ENCODE peak calls at places on chromosomes 13 and 19, in nine cellular contexts. One of them, this sample, is unnamed.

GRCh38 chr13:102872131-102872530 is 26.3 kb downstream of the ERCC5 start:
- DNase-seq in Calu3: no peak
- DNase-seq in WERI-Rb-1: no peak
- DNase-seq in BJ: no peak
- DNase-seq in CD8-positive, alpha-beta T cell: no peak
- DNase-seq in PC-9: no peak
- DNase-seq in progenitor cell of endocrine pancreas: no peak
- DNase-seq in pancreas: no peak
- DNase-seq in spleen: no peak
- DNase-seq in this sample: no peak

GRCh38 chr19:21463449-21464105 is 41.8 kb upstream of the ZNF429 start:
- DNase-seq in BJ: no peak
- DNase-seq in WERI-Rb-1: peak; percentile 95
- DNase-seq in Calu3: no peak
- DNase-seq in PC-9: no peak
- DNase-seq in spleen: peak; percentile 74
- DNase-seq in CD8-positive, alpha-beta T cell: peak; percentile 45
- DNase-seq in pancreas: peak; percentile 86
- DNase-seq in progenitor cell of endocrine pancreas: peak; percentile 63
- DNase-seq in this sample: peak; percentile 87

GRCh38 chr13:25901460-25902376 is 150.1 kb downstream of the SHISA2 start:
- DNase-seq in Calu3: no peak
- DNase-seq in WERI-Rb-1: no peak
- DNase-seq in BJ: no peak
- DNase-seq in spleen: no peak
- DNase-seq in PC-9: peak; percentile 40
- DNase-seq in CD8-positive, alpha-beta T cell: peak; percentile 49
- DNase-seq in pancreas: no peak
- DNase-seq in progenitor cell of endocrine pancreas: no peak
- DNase-seq in this sample: no peak

GRCh38 chr19:7602935-7603497 is 7.4 kb downstream of the CAMSAP3 start:
- DNase-seq in spleen: no peak
- DNase-seq in progenitor cell of endocrine pancreas: no peak
- DNase-seq in pancreas: no peak
- DNase-seq in CD8-positive, alpha-beta T cell: no peak
- DNase-seq in WERI-Rb-1: no peak
- DNase-seq in PC-9: no peak
- DNase-seq in Calu3: no peak
- DNase-seq in BJ: no peak
- DNase-seq in this sample: no peak

GRCh38 chr19:8811315-8812172 is 20.6 kb downstream of the ZNF558 start:
- DNase-seq in pancreas: no peak
- DNase-seq in progenitor cell of endocrine pancreas: no peak
- DNase-seq in PC-9: no peak
- DNase-seq in Calu3: no peak
- DNase-seq in CD8-positive, alpha-beta T cell: no peak
- DNase-seq in BJ: no peak
- DNase-seq in WERI-Rb-1: no peak
- DNase-seq in spleen: no peak
- DNase-seq in this sample: no peak

GRCh38 chr13:19587635-19588300 is 26.4 kb upstream of the TPTE2 start:
- DNase-seq in Calu3: peak; percentile 44
- DNase-seq in pancreas: peak; percentile 21
- DNase-seq in PC-9: peak; percentile 45
- DNase-seq in WERI-Rb-1: peak; percentile 53
- DNase-seq in progenitor cell of endocrine pancreas: no peak
- DNase-seq in CD8-positive, alpha-beta T cell: no peak
- DNase-seq in BJ: no peak
- DNase-seq in spleen: no peak
- DNase-seq in this sample: no peak

GRCh38 chr13:84192125-84192524 is 309.9 kb upstream of the SLITRK1 start:
- DNase-seq in spleen: no peak
- DNase-seq in PC-9: no peak
- DNase-seq in WERI-Rb-1: no peak
- DNase-seq in progenitor cell of endocrine pancreas: no peak
- DNase-seq in BJ: peak; percentile 81
- DNase-seq in Calu3: no peak
- DNase-seq in CD8-positive, alpha-beta T cell: no peak
- DNase-seq in pancreas: no peak
- DNase-seq in this sample: no peak

GRCh38 chr19:29662604-29663404 is 2.5 kb upstream of the PLEKHF1 start:
- DNase-seq in CD8-positive, alpha-beta T cell: no peak
- DNase-seq in spleen: peak; percentile 78
- DNase-seq in PC-9: peak; percentile 71
- DNase-seq in pancreas: peak; percentile 80
- DNase-seq in progenitor cell of endocrine pancreas: no peak
- DNase-seq in WERI-Rb-1: no peak
- DNase-seq in Calu3: no peak
- DNase-seq in BJ: peak; percentile 81
- DNase-seq in this sample: no peak

GRCh38 chr13:111966969-111967368 is 100.0 kb upstream of the SOX1 start:
- DNase-seq in PC-9: no peak
- DNase-seq in CD8-positive, alpha-beta T cell: no peak
- DNase-seq in BJ: no peak
- DNase-seq in progenitor cell of endocrine pancreas: no peak
- DNase-seq in spleen: no peak
- DNase-seq in WERI-Rb-1: no peak
- DNase-seq in pancreas: no peak
- DNase-seq in Calu3: no peak
- DNase-seq in this sample: peak; percentile 54

GRCh38 chr13:51800456-51800855 is 3.5 kb downstream of the DHRS12 start:
- DNase-seq in Calu3: no peak
- DNase-seq in CD8-positive, alpha-beta T cell: no peak
- DNase-seq in PC-9: no peak
- DNase-seq in progenitor cell of endocrine pancreas: no peak
- DNase-seq in spleen: no peak
- DNase-seq in pancreas: peak; percentile 43
- DNase-seq in WERI-Rb-1: no peak
- DNase-seq in BJ: no peak
- DNase-seq in this sample: no peak

GRCh38 chr13:51794959-51795358 is 9.0 kb downstream of the DHRS12 start:
- DNase-seq in spleen: no peak
- DNase-seq in progenitor cell of endocrine pancreas: no peak
- DNase-seq in pancreas: peak; percentile 27
- DNase-seq in Calu3: no peak
- DNase-seq in WERI-Rb-1: no peak
- DNase-seq in CD8-positive, alpha-beta T cell: no peak
- DNase-seq in BJ: no peak
- DNase-seq in PC-9: no peak
- DNase-seq in this sample: no peak

GRCh38 chr13:51795419-51795818 is 8.5 kb downstream of the DHRS12 start:
- DNase-seq in progenitor cell of endocrine pancreas: no peak
- DNase-seq in Calu3: no peak
- DNase-seq in spleen: no peak
- DNase-seq in CD8-positive, alpha-beta T cell: no peak
- DNase-seq in WERI-Rb-1: no peak
- DNase-seq in BJ: no peak
- DNase-seq in PC-9: no peak
- DNase-seq in pancreas: no peak
- DNase-seq in this sample: no peak

GRCh38 chr13:51799261-51799660 is 4.7 kb downstream of the DHRS12 start:
- DNase-seq in Calu3: no peak
- DNase-seq in progenitor cell of endocrine pancreas: no peak
- DNase-seq in WERI-Rb-1: no peak
- DNase-seq in pancreas: no peak
- DNase-seq in spleen: no peak
- DNase-seq in CD8-positive, alpha-beta T cell: no peak
- DNase-seq in BJ: no peak
- DNase-seq in PC-9: no peak
- DNase-seq in this sample: no peak

GRCh38 chr13:51797664-51798488 is 6.1 kb downstream of the DHRS12 start:
- DNase-seq in spleen: no peak
- DNase-seq in Calu3: peak; percentile 58
- DNase-seq in CD8-positive, alpha-beta T cell: peak; percentile 73
- DNase-seq in WERI-Rb-1: peak; percentile 68
- DNase-seq in pancreas: peak; percentile 89
- DNase-seq in PC-9: peak; percentile 54
- DNase-seq in BJ: no peak
- DNase-seq in progenitor cell of endocrine pancreas: peak; percentile 35
- DNase-seq in this sample: no peak
- TF ChIP-seq CTCF in spleen: peak; percentile 45
- TF ChIP-seq CTCF in Calu3: peak; percentile 64
- TF ChIP-seq CTCF in CD8-positive, alpha-beta T cell: peak; percentile 51
- TF ChIP-seq CTCF in WERI-Rb-1: peak; percentile 53
- TF ChIP-seq CTCF in pancreas: peak; percentile 61
- TF ChIP-seq CTCF in PC-9: peak; percentile 80
- TF ChIP-seq CTCF in BJ: peak; percentile 39
- TF ChIP-seq CTCF in progenitor cell of endocrine pancreas: peak; percentile 72
- TF ChIP-seq CTCF in this sample: peak; percentile 21

GRCh38 chr19:38730470-38730730 is 13.9 kb downstream of the CAPN12 start:
- DNase-seq in CD8-positive, alpha-beta T cell: no peak
- DNase-seq in pancreas: no peak
- DNase-seq in spleen: no peak
- DNase-seq in Calu3: no peak
- DNase-seq in PC-9: no peak
- DNase-seq in WERI-Rb-1: no peak
- DNase-seq in progenitor cell of endocrine pancreas: no peak
- DNase-seq in BJ: no peak
- DNase-seq in this sample: no peak
- TF ChIP-seq CTCF in CD8-positive, alpha-beta T cell: no peak
- TF ChIP-seq CTCF in pancreas: no peak
- TF ChIP-seq CTCF in spleen: no peak
- TF ChIP-seq CTCF in Calu3: no peak
- TF ChIP-seq CTCF in PC-9: no peak
- TF ChIP-seq CTCF in WERI-Rb-1: no peak
- TF ChIP-seq CTCF in progenitor cell of endocrine pancreas: no peak
- TF ChIP-seq CTCF in BJ: no peak
- TF ChIP-seq CTCF in this sample: no peak

DNA sequence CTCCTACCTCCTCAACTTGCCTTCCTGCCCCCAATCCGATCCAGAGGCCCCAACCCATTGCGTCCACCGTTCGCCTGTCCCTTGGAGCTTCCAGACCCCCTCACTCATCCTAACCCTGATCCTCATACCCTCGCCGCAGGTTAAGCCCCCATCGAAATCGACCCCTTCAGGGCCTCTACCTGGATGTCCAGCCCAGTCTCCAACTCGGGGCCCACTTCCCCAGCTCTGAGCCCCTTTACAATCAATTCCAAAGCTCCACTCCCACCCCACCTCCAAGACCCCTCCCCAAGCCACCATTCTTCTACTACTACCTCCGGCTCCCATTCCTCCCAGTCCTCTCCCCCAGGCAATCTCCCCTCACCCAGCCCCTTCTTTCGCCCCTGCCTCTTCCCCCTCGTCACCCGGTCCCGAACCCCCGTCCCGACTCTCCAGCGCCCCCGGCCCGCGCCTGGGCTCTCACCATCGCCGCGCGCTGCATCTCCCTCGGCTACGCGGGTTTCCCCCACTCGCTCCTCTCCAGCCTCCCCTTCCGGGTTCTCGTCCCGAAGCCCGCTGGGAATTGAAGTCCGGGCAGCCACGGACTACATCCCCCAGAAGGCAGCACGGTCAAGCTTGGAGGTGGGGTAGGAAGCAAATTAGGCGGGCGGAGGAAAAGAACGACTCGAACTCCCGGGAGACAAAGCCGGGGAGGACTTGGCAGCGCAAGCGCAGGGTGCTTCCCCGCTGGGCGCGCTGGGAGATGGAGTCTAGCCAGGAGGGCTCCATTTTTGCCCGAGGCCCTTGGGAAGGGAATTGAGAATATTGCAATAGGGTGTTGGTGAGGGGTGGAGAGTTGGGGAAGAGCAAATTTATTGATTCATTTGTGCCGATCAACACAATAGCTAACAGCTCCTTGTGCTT is at the start of gene FBXO46:
- DNase-seq in WERI-Rb-1: peak; percentile 98
- DNase-seq in pancreas: peak; percentile 98
- DNase-seq in spleen: peak; percentile 99
- DNase-seq in progenitor cell of endocrine pancreas: peak; percentile 92
- DNase-seq in BJ: peak; percentile 94
- DNase-seq in CD8-positive, alpha-beta T cell: peak; percentile 92
- DNase-seq in Calu3: peak; percentile 97
- DNase-seq in PC-9: peak; percentile 97
- DNase-seq in this sample: peak; percentile 95
- TF ChIP-seq CTCF in WERI-Rb-1: no peak
- TF ChIP-seq CTCF in pancreas: no peak
- TF ChIP-seq CTCF in spleen: peak; percentile 23
- TF ChIP-seq CTCF in progenitor cell of endocrine pancreas: peak; percentile 15
- TF ChIP-seq CTCF in BJ: peak; percentile 36
- TF ChIP-seq CTCF in CD8-positive, alpha-beta T cell: no peak
- TF ChIP-seq CTCF in Calu3: no peak
- TF ChIP-seq CTCF in PC-9: no peak
- TF ChIP-seq CTCF in this sample: no peak

GRCh38 chr13:27171244-27171829 is at the start of gene USP12:
- DNase-seq in spleen: no peak
- DNase-seq in BJ: no peak
- DNase-seq in PC-9: no peak
- DNase-seq in Calu3: peak; percentile 54
- DNase-seq in pancreas: no peak
- DNase-seq in CD8-positive, alpha-beta T cell: no peak
- DNase-seq in progenitor cell of endocrine pancreas: peak; percentile 59
- DNase-seq in WERI-Rb-1: peak; percentile 74
- DNase-seq in this sample: peak; percentile 77
- TF ChIP-seq CTCF in spleen: no peak
- TF ChIP-seq CTCF in BJ: no peak
- TF ChIP-seq CTCF in PC-9: no peak
- TF ChIP-seq CTCF in Calu3: no peak
- TF ChIP-seq CTCF in pancreas: no peak
- TF ChIP-seq CTCF in CD8-positive, alpha-beta T cell: no peak
- TF ChIP-seq CTCF in progenitor cell of endocrine pancreas: peak; percentile 43
- TF ChIP-seq CTCF in WERI-Rb-1: peak; percentile 68
- TF ChIP-seq CTCF in this sample: no peak

DNA sequence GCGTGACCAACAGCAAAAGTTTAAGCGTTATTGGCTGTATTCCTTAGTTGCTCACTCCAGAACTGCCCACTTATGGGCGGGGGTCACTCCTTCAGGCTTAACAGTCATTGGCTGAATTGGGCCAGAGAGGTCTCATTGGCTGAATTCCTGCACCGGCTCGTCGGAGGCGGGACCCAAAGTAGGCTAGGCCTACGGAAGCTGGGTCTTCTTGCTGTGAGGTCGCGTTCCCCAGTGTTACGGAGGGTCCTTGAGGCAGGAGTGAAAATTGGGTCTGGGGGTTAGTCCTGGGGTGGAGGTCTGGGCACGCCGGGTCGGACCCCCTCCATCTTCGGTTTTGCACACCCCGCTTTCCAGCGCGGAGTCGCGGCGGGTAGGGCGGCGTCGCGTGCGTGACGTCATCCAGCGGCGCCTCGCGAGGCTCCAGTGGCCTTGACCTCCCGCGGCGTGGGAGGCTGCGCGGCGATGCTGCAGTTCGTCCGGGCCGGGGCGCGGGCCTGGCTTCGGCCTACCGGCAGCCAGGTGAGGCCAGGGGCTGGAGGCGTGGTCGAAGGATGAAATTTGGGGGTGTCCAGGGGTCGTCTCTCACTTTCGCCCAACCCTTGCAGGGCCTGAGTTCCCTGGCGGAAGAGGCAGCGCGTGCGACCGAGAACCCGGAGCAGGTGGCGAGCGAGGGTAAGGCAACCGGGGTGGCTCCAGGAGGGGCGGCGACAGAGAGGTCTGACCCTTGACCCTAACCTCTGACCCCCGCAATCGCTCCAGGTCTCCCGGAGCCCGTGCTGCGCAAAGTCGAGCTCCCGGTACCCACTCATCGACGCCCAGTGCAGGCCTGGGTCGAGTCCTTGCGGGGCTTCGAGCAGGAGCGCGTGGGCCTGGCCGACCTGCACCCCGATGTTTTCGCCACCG is at the start of gene MRPL4:
- DNase-seq in Calu3: peak; percentile 88
- DNase-seq in spleen: peak; percentile 97
- DNase-seq in progenitor cell of endocrine pancreas: peak; percentile 86
- DNase-seq in BJ: peak; percentile 92
- DNase-seq in pancreas: peak; percentile 97
- DNase-seq in PC-9: peak; percentile 99
- DNase-seq in CD8-positive, alpha-beta T cell: peak; percentile 98
- DNase-seq in WERI-Rb-1: peak; percentile 97
- DNase-seq in this sample: peak; percentile 92
- TF ChIP-seq CTCF in Calu3: no peak
- TF ChIP-seq CTCF in spleen: no peak
- TF ChIP-seq CTCF in progenitor cell of endocrine pancreas: no peak
- TF ChIP-seq CTCF in BJ: no peak
- TF ChIP-seq CTCF in pancreas: no peak
- TF ChIP-seq CTCF in PC-9: no peak
- TF ChIP-seq CTCF in CD8-positive, alpha-beta T cell: no peak
- TF ChIP-seq CTCF in WERI-Rb-1: no peak
- TF ChIP-seq CTCF in this sample: no peak

GRCh38 chr19:48812094-48812929 is 1.5 kb upstream of the BCAT2 start:
- DNase-seq in PC-9: peak; percentile 70
- DNase-seq in spleen: peak; percentile 91
- DNase-seq in Calu3: peak; percentile 93
- DNase-seq in CD8-positive, alpha-beta T cell: peak; percentile 57
- DNase-seq in progenitor cell of endocrine pancreas: peak; percentile 65
- DNase-seq in pancreas: peak; percentile 96
- DNase-seq in BJ: no peak
- DNase-seq in WERI-Rb-1: peak; percentile 28
- DNase-seq in this sample: peak; percentile 83
- TF ChIP-seq CTCF in PC-9: no peak
- TF ChIP-seq CTCF in spleen: no peak
- TF ChIP-seq CTCF in Calu3: no peak
- TF ChIP-seq CTCF in CD8-positive, alpha-beta T cell: no peak
- TF ChIP-seq CTCF in progenitor cell of endocrine pancreas: no peak
- TF ChIP-seq CTCF in pancreas: no peak
- TF ChIP-seq CTCF in BJ: no peak
- TF ChIP-seq CTCF in WERI-Rb-1: no peak
- TF ChIP-seq CTCF in this sample: no peak